ENCODE peak calls at places on chromosomes 12 and 14, in four cellular contexts. X is retina, L is HuH-7, E is HS-27A. B is an unnamed sample.

GRCh38 chr14:101945171-101945570 is 19.2 kb upstream of the DYNC1H1 start:
- DNase-seq in L (no peak), X (no peak), E (no peak), B (no peak)

GRCh38 chr12:43737646-43738045 is 20.9 kb downstream of the PUS7L start:
- DNase-seq in E (no peak), L (no peak), X (no peak), B (no peak)

GRCh38 chr14:35416108-35416750 is 11.7 kb upstream of the NFKBIA start:
- DNase-seq in L (no peak), E (no peak), X (no peak), B (peak)

GRCh38 chr14:94571395-94571794 is 9.8 kb upstream of the SERPINA5 start:
- DNase-seq in E (no peak), X (no peak), L (no peak), B (no peak)

GRCh38 chr12:101877816-101878811 is 734 bp downstream of the DRAM1 start:
- DNase-seq in X (peak), E (no peak), L (peak), B (peak)

GRCh38 chr12:57864811-57865751 is 18.6 kb upstream of the CTDSP2 start:
- DNase-seq in X (peak), L (peak), E (peak), B (peak)

GRCh38 chr14:99035268-99035667 is 236.7 kb downstream of the BCL11B start:
- DNase-seq in L (no peak), X (no peak), E (no peak), B (peak)

GRCh38 chr14:54152351-54152750 is 195.7 kb upstream of the BMP4 start:
- DNase-seq in X (no peak), L (no peak), E (no peak), B (no peak)

GRCh38 chr12:132118876-132119275 is 25.2 kb downstream of the DDX51 start:
- DNase-seq in E (no peak), X (no peak), L (no peak), B (no peak)

GRCh38 chr14:61478971-61479473 is 157.6 kb downstream of the PRKCH start:
- DNase-seq in X (no peak), L (no peak), E (no peak), B (no peak)

GRCh38 chr14:76514599-76514998 is 138.7 kb downstream of the ESRRB start:
- DNase-seq in E (no peak), X (no peak), L (peak), B (no peak)

GRCh38 chr14:64324461-64325255 is 30.5 kb upstream of the ESR2 start:
- DNase-seq in L (no peak), X (no peak), E (peak), B (no peak)

GRCh38 chr12:20415013-20415412 is 46.7 kb downstream of the PDE3A start:
- DNase-seq in E (no peak), L (no peak), X (no peak), B (no peak)

GRCh38 chr12:110304061-110304551 is 23.1 kb downstream of the ATP2A2 start:
- DNase-seq in X (no peak), E (no peak), L (no peak), B (no peak)

GRCh38 chr12:92059976-92060375 is 85.7 kb downstream of the BTG1 start:
- DNase-seq in X (no peak), L (no peak), E (peak), B (no peak)

GRCh38 chr12:15963271-15963670 is 52.1 kb downstream of the DERA start:
- DNase-seq in E (no peak), L (no peak), X (no peak), B (no peak)

GRCh38 chr12:40331886-40332285 is 107.1 kb downstream of the LRRK2 start:
- DNase-seq in E (no peak), L (no peak), X (no peak), B (no peak)

GRCh38 chr14:60106341-60106740 is 14.6 kb downstream of the PCNX4 start:
- DNase-seq in L (no peak), X (no peak), E (no peak), B (no peak)

GRCh38 chr14:95652171-95652570 is 34.1 kb upstream of the TCL1B start:
- DNase-seq in E (no peak), L (no peak), X (no peak), B (no peak)

GRCh38 chr12:96143827-96144226 is 50.3 kb upstream of the ELK3 start:
- DNase-seq in E (no peak), L (no peak), X (no peak), B (no peak)

GRCh38 chr12:93243689-93244513 is 133.8 kb upstream of the NUDT4 start:
- DNase-seq in X (no peak), L (peak), E (no peak), B (peak)

GRCh38 chr12:77571768-77572167 is 258.9 kb upstream of the NAV3 start:
- DNase-seq in E (no peak), X (no peak), L (no peak), B (no peak)

GRCh38 chr12:58291106-58291505 is 349.7 kb downstream of the ATP23 start:
- DNase-seq in X (no peak), E (no peak), L (no peak), B (no peak)

GRCh38 chr12:52319097-52319496 is 2.1 kb downstream of the KRT83 start:
- DNase-seq in X (no peak), E (no peak), L (no peak), B (no peak)

GRCh38 chr12:65673732-65674131 is 150.6 kb upstream of the HMGA2 start:
- DNase-seq in E (no peak), X (no peak), L (no peak), B (no peak)

B was measured in transverse colon.